ENCODE peak calls at places on chromosomes 1 and 21, in seven cellular contexts. P is cardiac muscle cell; F is lower lobe of right lung; M is AG04450; S is effector memory CD4-positive, alpha-beta T cell; D is IMR-90; I is BE2C. A is an unnamed sample. For H3K9me3, the result is how much of the 10 kb centered on the place peaks cover.

GRCh38 chr1:236143104-236143948 is 987 bp downstream of the GPR137B start:
- DNase-seq in F (no peak), I (no peak), M (peak), D (peak), S (no peak), P (peak), A (no peak)

GRCh38 chr1:199743227-199743626 is 284.3 kb upstream of the NR5A2 start:
- DNase-seq in P (peak), I (no peak), F (no peak), M (no peak), D (peak), S (no peak), A (no peak)

GRCh38 chr1:173342766-173343165 is 134.4 kb upstream of the PRDX6 start:
- DNase-seq in F (no peak), P (peak), M (no peak), S (no peak), I (no peak), D (no peak), A (no peak)

GRCh38 chr1:113211467-113211866 is 138.5 kb downstream of the LRIG2 start:
- DNase-seq in F (no peak), P (no peak), S (no peak), M (no peak), D (no peak), I (peak), A (no peak)

GRCh38 chr1:183697814-183698590 is 44.9 kb upstream of the APOBEC4 start:
- DNase-seq in S (no peak), M (no peak), D (no peak), I (no peak), P (no peak), F (no peak), A (no peak)

GRCh38 chr21:30306821-30307330 is 13.2 kb downstream of the KRTAP26-1 start:
- DNase-seq in F (no peak), S (no peak), P (no peak), M (no peak), D (no peak), I (no peak), A (no peak)

GRCh38 chr1:22747021-22747734 is 36.5 kb downstream of the EPHB2 start:
- DNase-seq in I (no peak), F (no peak), S (no peak), P (peak), D (peak), M (peak), A (no peak)

GRCh38 chr1:54850737-54851136 is 36.3 kb downstream of the DHCR24 start:
- DNase-seq in M (peak), P (peak), S (no peak), D (peak), I (no peak), F (no peak), A (no peak)

GRCh38 chr1:98371767-98372166 is 289.8 kb upstream of the SNX7 start:
- DNase-seq in F (no peak), D (no peak), S (no peak), M (no peak), I (no peak), P (no peak), A (no peak)

GRCh38 chr1:65209005-65209885 is 61.2 kb downstream of the AK4 start:
- DNase-seq in I (no peak), M (no peak), D (peak), F (no peak), S (no peak), P (peak), A (no peak)

GRCh38 chr1:224312025-224312424 is 17.9 kb downstream of the NVL start:
- DNase-seq in I (no peak), P (no peak), D (no peak), F (no peak), S (no peak), M (no peak), A (no peak)

GRCh38 chr1:166858726-166859419 is 17.2 kb downstream of the TADA1 start:
- DNase-seq in M (no peak), D (no peak), I (no peak), S (no peak), F (no peak), P (no peak), A (no peak)

GRCh38 chr21:35223480-35224156 is 174.5 kb upstream of the RUNX1 start:
- DNase-seq in P (no peak), I (no peak), F (no peak), S (no peak), M (no peak), D (no peak), A (no peak)

GRCh38 chr21:26732442-26733221 is 112.6 kb downstream of the ADAMTS1 start:
- DNase-seq in D (peak), F (peak), M (peak), I (peak), S (no peak), P (peak), A (peak)

GRCh38 chr1:210686841-210687240 is 358.1 kb downstream of the HHAT start:
- DNase-seq in F (no peak), P (no peak), S (no peak), D (no peak), M (no peak), I (no peak), A (no peak)

GRCh38 chr1:248924696-248925532 is 18.9 kb downstream of the PGBD2 start:
- DNase-seq in S (no peak), I (peak), D (peak), P (peak), F (no peak), M (no peak), A (peak)

GRCh38 chr1:66996018-66996682 is 57.8 kb downstream of the SLC35D1 start:
- DNase-seq in M (peak), P (peak), I (peak), S (peak), D (peak), F (no peak), A (no peak)

DNA sequence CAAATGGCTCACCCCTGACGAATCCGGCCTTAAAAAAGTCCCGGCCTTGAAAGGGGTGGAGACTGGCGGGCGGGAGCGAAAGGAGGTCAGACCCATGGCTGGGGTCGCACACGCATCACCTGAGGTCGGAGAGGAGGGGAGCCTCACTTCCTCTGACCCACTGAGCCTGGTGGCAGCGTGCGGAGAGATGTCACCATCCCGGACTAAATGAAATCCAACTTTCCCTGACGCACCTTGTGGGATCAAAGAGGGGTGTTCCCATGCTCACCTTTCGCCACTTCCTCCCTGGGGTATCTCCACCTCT is 709 bp upstream of the SLC41A1 start:
- DNase-seq in F (no peak), M (no peak), D (peak), S (peak), I (no peak), P (no peak), A (no peak)
- H3K4me3 ChIP-seq in F (peak), M (peak), D (peak), S (peak), I (peak), P (peak), A (peak)

DNA sequence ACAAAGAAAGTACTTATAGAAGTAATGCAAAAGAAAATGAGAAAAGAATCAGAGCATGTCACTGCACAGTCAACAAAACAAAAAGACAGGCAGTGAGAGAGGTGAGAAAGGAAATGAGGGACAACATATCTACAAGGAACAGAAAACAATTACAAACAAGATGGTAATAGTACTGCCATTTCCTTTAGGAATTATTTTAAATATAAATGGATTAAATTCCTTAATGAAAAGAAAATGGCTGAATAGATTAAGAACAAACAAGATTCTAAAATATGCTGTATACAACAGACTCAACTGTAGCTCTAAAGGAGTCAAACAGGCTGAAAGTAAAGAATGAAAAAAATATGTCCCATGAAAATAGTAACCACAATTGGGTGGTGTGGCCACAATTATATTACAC is 22.1 kb upstream of the ZNF124 start:
- DNase-seq in D (no peak), P (no peak), F (no peak), I (no peak), S (no peak), M (no peak), A (no peak)
- H3K9me3 ChIP-seq in D (under half), P (under half), F (half or more), I (under half), S (under half), M (under half), A (under half)

GRCh38 chr1:205456868-205457724 is 1.3 kb upstream of the BLACAT1 start:
- DNase-seq in M (no peak), F (no peak), S (no peak), D (no peak), I (peak), P (no peak), A (no peak)
- H3K4me3 ChIP-seq in M (no peak), F (peak), S (peak), D (no peak), I (peak), P (peak), A (no peak)

DNA sequence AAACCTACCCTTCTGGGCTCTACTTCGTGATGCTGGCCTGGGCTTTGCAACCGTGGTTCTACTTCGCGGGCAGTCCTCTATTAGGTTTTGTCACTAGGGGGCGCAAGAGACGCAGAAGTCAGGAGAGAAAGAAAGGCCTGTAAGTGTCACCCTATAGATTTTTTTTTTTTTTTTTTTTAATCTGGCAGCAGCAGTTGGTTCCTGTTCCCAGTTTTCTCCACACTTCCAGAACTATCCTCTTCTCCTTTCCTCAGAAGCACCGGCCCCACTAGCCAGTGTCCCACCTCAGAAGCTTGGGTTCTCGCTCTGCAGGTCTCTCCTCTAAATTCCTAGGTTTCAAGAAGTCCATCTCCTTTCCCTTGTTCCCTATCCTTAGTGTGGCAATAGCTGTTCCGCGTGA is 9.1 kb upstream of the LCE2D start:
- DNase-seq in D (peak), I (peak), F (peak), S (no peak), M (no peak), P (peak), A (peak)
- H3K9me3 ChIP-seq in D (under half), I (under half), F (under half), S (under half), M (under half), P (under half), A (under half)

GRCh38 chr1:157992813-157993178 is 649 bp upstream of the KIRREL1 start:
- DNase-seq in I (no peak), P (no peak), F (no peak), S (no peak), D (no peak), M (no peak), A (no peak)

GRCh38 chr1:157992031-157992568 is 1.3 kb upstream of the KIRREL1 start:
- DNase-seq in S (no peak), D (peak), M (no peak), I (peak), P (peak), F (no peak), A (peak)

GRCh38 chr1:157994081-157994581 is 686 bp downstream of the KIRREL1 start:
- DNase-seq in F (no peak), M (no peak), D (no peak), I (no peak), P (no peak), S (no peak), A (no peak)

GRCh38 chr1:157994704-157995540 is 1.5 kb downstream of the KIRREL1 start:
- DNase-seq in D (peak), I (no peak), F (no peak), S (no peak), P (peak), M (no peak), A (no peak)

GRCh38 chr1:157993179-157994080 is at the start of gene KIRREL1:
- DNase-seq in S (no peak), D (peak), I (no peak), F (peak), P (peak), M (no peak), A (peak)
- H3K4me3 ChIP-seq in S (no peak), D (peak), I (no peak), F (peak), P (peak), M (peak), A (peak)

GRCh38 chr1:83006271-83006670 is 992.7 kb downstream of the TTLL7 start:
- DNase-seq in F (no peak), M (no peak), D (no peak), S (no peak), I (no peak), P (no peak), A (no peak)
- H3K9me3 ChIP-seq in F (under half), M (under half), D (under half), S (under half), I (under half), P (under half), A (under half)

DNA sequence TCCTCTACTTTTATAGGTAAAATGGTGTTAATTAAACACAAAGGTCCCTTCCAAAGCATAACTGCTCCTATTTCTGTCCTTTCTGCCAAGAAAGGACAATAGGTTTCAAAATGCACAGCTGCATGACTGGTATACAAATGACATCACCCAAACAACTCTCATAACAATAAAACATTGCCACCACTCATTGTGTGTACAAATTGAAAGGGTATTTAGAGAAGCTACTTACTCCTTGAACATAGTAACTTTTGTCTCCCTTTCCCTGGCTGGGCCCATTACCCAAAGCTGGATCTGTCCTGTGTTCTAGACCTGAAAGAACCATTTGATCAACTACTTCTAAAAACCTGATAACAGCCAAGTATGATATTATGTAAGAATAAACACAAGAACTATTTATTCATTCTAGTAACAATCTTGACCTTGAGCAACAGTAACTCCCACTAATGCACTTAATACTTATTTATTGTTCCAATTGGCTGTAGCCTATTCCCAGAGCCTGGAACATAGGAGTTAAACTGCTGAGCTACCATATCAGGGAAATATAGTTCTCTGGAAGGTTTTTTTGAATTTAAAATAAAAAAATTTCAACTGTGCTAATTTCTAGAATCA is 38.2 kb downstream of the TTLL7 start:
- DNase-seq in S (no peak), M (no peak), D (no peak), I (no peak), P (peak), F (no peak), A (no peak)
- H3K4me3 ChIP-seq in S (no peak), M (no peak), D (no peak), I (no peak), P (no peak), F (no peak), A (no peak)

GRCh38 chr1:29563092-29563491 is 326.8 kb downstream of the PTPRU start:
- DNase-seq in F (no peak), S (no peak), M (no peak), I (no peak), P (no peak), D (no peak), A (no peak)
- H3K9me3 ChIP-seq in F (under half), S (under half), M (under half), I (under half), P (under half), D (under half), A (under half)

GRCh38 chr1:215005078-215005477 is 77.5 kb upstream of the KCNK2 start:
- DNase-seq in D (peak), P (no peak), M (no peak), F (no peak), S (no peak), I (peak), A (no peak)
- H3K4me3 ChIP-seq in D (no peak), P (no peak), M (no peak), F (no peak), S (no peak), I (no peak), A (no peak)